ENCODE peak calls at places on chromosome 20, in five cellular contexts. L is pancreas, Q is tibial artery, U is uterus, K is cardiac muscle cell. T is an unnamed sample.

GRCh38 chr20:33871362-33871761 is 60.2 kb downstream of the CHMP4B start:
- DNase-seq in L (no peak), Q (no peak), U (peak; percentile 32), K (no peak), T (no peak)

GRCh38 chr20:24046905-24047304 is 58.3 kb upstream of the GGTLC1 start:
- DNase-seq in L (no peak), Q (no peak), U (no peak), K (no peak), T (no peak)

GRCh38 chr20:34190679-34191090 is 50.5 kb upstream of the ASIP start:
- DNase-seq in L (peak; percentile 47), Q (peak; percentile 72), U (peak; percentile 68), K (peak; percentile 87), T (peak; percentile 87)

GRCh38 chr20:2108987-2109386 is 7.4 kb downstream of the STK35 start:
- DNase-seq in L (no peak), Q (peak; percentile 9), U (peak; percentile 44), K (no peak), T (no peak)

GRCh38 chr20:11891827-11892521 is 25.7 kb upstream of the BTBD3 start:
- DNase-seq in L (peak; percentile 72), Q (no peak), U (peak; percentile 65), K (peak; percentile 93), T (peak; percentile 80)

GRCh38 chr20:62387993-62388635 is 1.2 kb downstream of the RPS21 start:
- DNase-seq in L (no peak), Q (no peak), U (no peak), K (no peak), T (no peak)

GRCh38 chr20:39378781-39379180 is 416.6 kb downstream of the DHX35 start:
- DNase-seq in L (no peak), Q (no peak), U (no peak), K (no peak), T (no peak)

GRCh38 chr20:54292186-54292585 is 84.3 kb downstream of the PFDN4 start:
- DNase-seq in L (no peak), Q (no peak), U (no peak), K (no peak), T (no peak)

GRCh38 chr20:20466341-20466879 is 98.5 kb downstream of the INSM1 start:
- DNase-seq in L (no peak), Q (no peak), U (no peak), K (no peak), T (no peak)

GRCh38 chr20:64239449-64240242 is 15.9 kb upstream of the PCMTD2 start:
- DNase-seq in L (no peak), Q (peak; percentile 44), U (no peak), K (no peak), T (peak; percentile 31)

GRCh38 chr20:1720845-1721475 is 63.4 kb upstream of the SIRPG start:
- DNase-seq in L (no peak), Q (no peak), U (no peak), K (no peak), T (no peak)

GRCh38 chr20:10322073-10323012 is 103.7 kb downstream of the SNAP25 start:
- DNase-seq in L (no peak), Q (no peak), U (no peak), K (no peak), T (no peak)

GRCh38 chr20:38153401-38153800 is 11.7 kb downstream of the TGM2 start:
- DNase-seq in L (no peak), Q (no peak), U (no peak), K (no peak), T (no peak)

DNA sequence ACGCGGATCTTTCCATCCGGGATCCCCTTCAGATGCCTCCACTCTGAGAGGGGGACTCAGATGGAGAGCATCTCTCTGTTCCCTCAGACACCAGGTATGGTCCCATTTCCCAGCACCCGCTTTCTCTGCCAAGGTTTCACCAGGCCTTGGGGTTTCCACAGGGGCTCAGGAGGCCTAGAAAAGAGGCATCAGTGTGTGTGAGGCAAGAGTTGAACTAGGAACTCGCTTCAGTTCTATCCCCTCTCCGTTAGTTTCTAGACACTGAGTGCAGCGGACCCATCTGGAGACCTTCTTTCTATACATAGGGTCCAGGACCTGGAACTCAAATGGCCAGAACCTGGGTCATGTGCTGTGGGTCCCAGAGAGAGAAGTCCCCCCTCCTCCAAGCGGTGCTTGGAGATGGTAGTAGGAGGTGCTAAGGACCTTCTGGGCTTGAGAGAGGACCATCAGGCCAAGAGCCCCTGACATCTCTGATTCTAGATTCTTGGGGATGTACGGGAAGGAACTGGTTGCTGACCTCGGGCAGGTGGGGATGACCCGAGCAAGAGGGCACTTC is 2.1 kb downstream of the SLC12A5 start:
- DNase-seq in L (no peak), Q (no peak), U (no peak), K (no peak), T (no peak)
- H3K4me3 ChIP-seq in L (no peak overlapping the region), Q (no peak overlapping the region), U (no peak overlapping the region), K (peak overlapping the region; percentile 19), T (peak overlapping the region; percentile 50)

GRCh38 chr20:49634116-49634515 is 66.2 kb upstream of the PTGIS start:
- DNase-seq in L (no peak), Q (no peak), U (no peak), K (no peak), T (no peak)
- H3K36me3 ChIP-seq in L (no peaks in the 10 kb centered on the region), Q (peaks cover 55% of the 10 kb centered on the region), U (no peaks in the 10 kb centered on the region), K (peaks cover 18% of the 10 kb centered on the region), T (peaks cover 17% of the 10 kb centered on the region)

GRCh38 chr20:57627972-57628650 is 7.9 kb upstream of the ZBP1 start:
- DNase-seq in L (no peak), Q (no peak), U (peak; percentile 74), K (no peak), T (no peak)
- H3K4me3 ChIP-seq in L (no peak overlapping the region), Q (no peak overlapping the region), U (no peak overlapping the region), K (no peak overlapping the region), T (no peak overlapping the region)

GRCh38 chr20:60024245-60024644 is 66.0 kb downstream of the CDH26 start:
- DNase-seq in L (no peak), Q (no peak), U (no peak), K (no peak), T (no peak)
- H3K36me3 ChIP-seq in L (no peaks in the 10 kb centered on the region), Q (no peaks in the 10 kb centered on the region), U (no peaks in the 10 kb centered on the region), K (no peaks in the 10 kb centered on the region), T (no peaks in the 10 kb centered on the region)

GRCh38 chr20:59602546-59603080 is 1.7 kb upstream of the PHACTR3 start:
- DNase-seq in L (no peak), Q (no peak), U (no peak), K (no peak), T (no peak)

GRCh38 chr20:59604770-59605665 is 678 bp downstream of the PHACTR3 start:
- DNase-seq in L (no peak), Q (no peak), U (no peak), K (no peak), T (peak; percentile 87)

GRCh38 chr20:59605691-59606364 is 1.5 kb downstream of the PHACTR3 start:
- DNase-seq in L (no peak), Q (no peak), U (no peak), K (no peak), T (no peak)

GRCh38 chr20:59603176-59603575 is 1.2 kb upstream of the PHACTR3 start:
- DNase-seq in L (no peak), Q (no peak), U (no peak), K (no peak), T (no peak)

GRCh38 chr20:59603727-59604608 is at the start of gene PHACTR3:
- DNase-seq in L (no peak), Q (no peak), U (no peak), K (no peak), T (peak; percentile 85)
- H3K4me3 ChIP-seq in L (no peak within 1 kb of the TSS), Q (no peak within 1 kb of the TSS), U (no peak within 1 kb of the TSS), K (no peak within 1 kb of the TSS), T (peak within 1 kb of the TSS; percentile 2)